ENCODE peak calls at places on chromosomes 11 and 22, in seven cellular contexts. Q, H, C, Z, A, T and J are unnamed samples.

GRCh38 chr11:62472063-62472884 is 53.4 kb downstream of the SCGB1A1 start:
- DNase-seq in Q (no peak), H (peak), T (peak), Z (no peak), A (no peak), C (no peak), J (no peak)

GRCh38 chr11:60809691-60810090 is 24.6 kb downstream of the MS4A10 start:
- DNase-seq in Z (no peak), H (no peak), Q (no peak), C (no peak), A (no peak), T (no peak), J (no peak)

GRCh38 chr11:1597331-1597741 is 758 bp downstream of the KRTAP5-2 start:
- DNase-seq in H (no peak), A (no peak), T (no peak), Q (no peak), Z (no peak), C (no peak), J (no peak)

GRCh38 chr11:119361961-119362725 is 15.6 kb upstream of the MFRP start:
- DNase-seq in Q (no peak), C (no peak), Z (no peak), T (no peak), H (no peak), A (no peak), J (no peak)

GRCh38 chr11:88508808-88509581 is 171.5 kb upstream of the CTSC start:
- DNase-seq in C (peak), T (peak), H (peak), A (no peak), Q (no peak), Z (no peak), J (peak)

GRCh38 chr11:112856591-112856990 is 104.6 kb upstream of the NCAM1 start:
- DNase-seq in A (no peak), Z (no peak), T (no peak), Q (no peak), C (no peak), H (no peak), J (no peak)

GRCh38 chr11:3087373-3087772 is 30.1 kb upstream of the CARS1 start:
- DNase-seq in Q (no peak), T (no peak), Z (no peak), A (no peak), C (no peak), H (no peak), J (no peak)

GRCh38 chr11:36123353-36124220 is 165.6 kb downstream of the COMMD9 start:
- DNase-seq in H (no peak), A (no peak), C (no peak), Q (no peak), Z (no peak), T (no peak), J (no peak)

GRCh38 chr11:65506770-65507485 is 8.1 kb downstream of the MALAT1 start:
- DNase-seq in H (no peak), A (peak), C (peak), T (peak), Q (no peak), Z (no peak), J (peak)

GRCh38 chr22:31932863-31933262 is 11.5 kb upstream of the YWHAH start:
- DNase-seq in A (no peak), Q (no peak), C (no peak), Z (no peak), T (no peak), H (no peak), J (peak)

GRCh38 chr11:131370090-131370751 is at the start of gene NTM:
- DNase-seq in C (no peak), H (no peak), Q (no peak), Z (no peak), T (no peak), A (peak), J (no peak)

GRCh38 chr22:43187171-43188099 is 501 bp upstream of the TTLL12 start:
- DNase-seq in Q (peak), C (peak), Z (no peak), T (peak), A (peak), H (peak), J (peak)

GRCh38 chr22:49395617-49396016 is 432.1 kb downstream of the BRD1 start:
- DNase-seq in A (no peak), T (no peak), H (no peak), C (no peak), Q (no peak), Z (no peak), J (no peak)

GRCh38 chr11:119511601-119512000 is 88.6 kb upstream of the THY1 start:
- DNase-seq in H (no peak), C (no peak), A (no peak), Z (no peak), Q (no peak), T (no peak), J (no peak)

GRCh38 chr11:132312616-132313210 is 942.3 kb downstream of the NTM start:
- DNase-seq in T (no peak), Q (no peak), A (no peak), H (peak), C (no peak), Z (no peak), J (no peak)

GRCh38 chr22:27832606-27833005 is 31.1 kb upstream of the MN1 start:
- DNase-seq in C (no peak), Z (no peak), Q (no peak), T (no peak), A (no peak), H (no peak), J (no peak)